ENCODE peak calls at places on chromosome 16, in six cellular contexts. W, N, M, Q, G and U are unnamed samples.

GRCh38 chr16:74625500-74626350 is 18.8 kb upstream of the GLG1 start:
- DNase-seq in W (no peak), N (no peak), M (no peak), Q (no peak), G (no peak), U (no peak)

GRCh38 chr16:87855852-87856715 is 13.2 kb downstream of the SLC7A5 start:
- DNase-seq in W (no peak), N (peak; percentile 56), M (peak; percentile 79), Q (no peak), G (peak; percentile 83), U (peak; percentile 75)

GRCh38 chr16:79307214-79307613 is 293.3 kb downstream of the MAF start:
- DNase-seq in W (no peak), N (no peak), M (no peak), Q (no peak), G (no peak), U (no peak)

GRCh38 chr16:52578007-52578828 is 31.3 kb upstream of the TOX3 start:
- DNase-seq in W (no peak), N (no peak), M (peak; percentile 61), Q (no peak), G (peak; percentile 82), U (no peak)

GRCh38 chr16:31033709-31034492 is 543 bp downstream of the STX4 start:
- DNase-seq in W (peak; percentile 97), N (peak; percentile 70), M (peak; percentile 82), Q (peak; percentile 43), G (peak; percentile 89), U (peak; percentile 98)

GRCh38 chr16:25523183-25523582 is 168.6 kb upstream of the HS3ST4 start:
- DNase-seq in W (no peak), N (no peak), M (no peak), Q (no peak), G (no peak), U (no peak)

GRCh38 chr16:10122546-10122945 is 59.7 kb downstream of the GRIN2A start:
- DNase-seq in W (peak; percentile 22), N (no peak), M (peak; percentile 14), Q (no peak), G (peak; percentile 15), U (peak; percentile 41)

GRCh38 chr16:31000671-31001382 is 9.6 kb downstream of the STX1B start:
- DNase-seq in W (no peak), N (no peak), M (no peak), Q (no peak), G (no peak), U (no peak)

GRCh38 chr16:50153648-50154368 is 702 bp downstream of the TENT4B start:
- DNase-seq in W (peak; percentile 47), N (no peak), M (no peak), Q (no peak), G (no peak), U (peak; percentile 69)

GRCh38 chr16:63841271-63841670 is 1280.6 kb downstream of the CDH11 start:
- DNase-seq in W (no peak), N (no peak), M (no peak), Q (no peak), G (no peak), U (no peak)

GRCh38 chr16:78515421-78515820 is 416.0 kb downstream of the WWOX start:
- DNase-seq in W (no peak), N (no peak), M (no peak), Q (no peak), G (no peak), U (no peak)

GRCh38 chr16:54923055-54923473 is 7.6 kb upstream of the IRX5 start:
- DNase-seq in W (no peak), N (no peak), M (no peak), Q (no peak), G (no peak), U (no peak)

GRCh38 chr16:86910821-86911220 is 332.5 kb downstream of the FOXL1 start:
- DNase-seq in W (no peak), N (no peak), M (no peak), Q (no peak), G (no peak), U (no peak)

GRCh38 chr16:84949776-84950436 is 61.4 kb downstream of the ZDHHC7 start:
- DNase-seq in W (no peak), N (no peak), M (no peak), Q (no peak), G (no peak), U (no peak)

GRCh38 chr16:79069118-79069517 is 531.4 kb downstream of the MAF start:
- DNase-seq in W (no peak), N (no peak), M (no peak), Q (no peak), G (no peak), U (no peak)

GRCh38 chr16:4172070-4172469 is 55.8 kb upstream of the ADCY9 start:
- DNase-seq in W (no peak), N (peak; percentile 86), M (no peak), Q (no peak), G (no peak), U (no peak)

GRCh38 chr16:48393843-48394703 is 8.9 kb upstream of the SIAH1 start:
- DNase-seq in W (peak; percentile 28), N (peak; percentile 88), M (no peak), Q (no peak), G (no peak), U (peak; percentile 67)

GRCh38 chr16:81445926-81446317 is 1.3 kb downstream of the CMIP start:
- DNase-seq in W (no peak), N (no peak), M (no peak), Q (no peak), G (no peak), U (no peak)

GRCh38 chr16:53053967-53054669 is 673 bp upstream of the CHD9 start:
- DNase-seq in W (peak; percentile 44), N (no peak), M (peak; percentile 46), Q (no peak), G (peak; percentile 26), U (peak; percentile 50)

GRCh38 chr16:47480410-47480809 is 19.3 kb downstream of the PHKB start:
- DNase-seq in W (no peak), N (no peak), M (no peak), Q (no peak), G (no peak), U (no peak)

GRCh38 chr16:64162613-64163375 is 959.1 kb downstream of the CDH11 start:
- DNase-seq in W (no peak), N (no peak), M (no peak), Q (no peak), G (no peak), U (no peak)

GRCh38 chr16:16083421-16084156 is 134.2 kb downstream of the ABCC1 start:
- DNase-seq in W (peak; percentile 59), N (peak; percentile 61), M (peak; percentile 85), Q (peak; percentile 18), G (peak; percentile 61), U (no peak)

GRCh38 chr16:57091200-57091989 is 988 bp upstream of the CPNE2 start:
- DNase-seq in W (no peak), N (peak; percentile 53), M (peak; percentile 65), Q (peak; percentile 32), G (peak; percentile 37), U (peak; percentile 64)
- TF ChIP-seq RAD21 in W (no peak), N (no peak), M (no peak), Q (no peak), G (no peak), U (no peak)

GRCh38 chr16:21684199-21684598 is 20.4 kb downstream of the OTOA start:
- DNase-seq in W (peak; percentile 50), N (no peak), M (peak; percentile 47), Q (peak; percentile 4), G (peak; percentile 50), U (peak; percentile 42)
- TF ChIP-seq RAD21 in W (no peak), N (no peak), M (no peak), Q (no peak), G (peak; percentile 11), U (no peak)

GRCh38 chr16:67429799-67430503 is 970 bp upstream of the HSD11B2 start:
- DNase-seq in W (no peak), N (no peak), M (no peak), Q (no peak), G (no peak), U (no peak)

GRCh38 chr16:67431077-67431804 is at the start of gene HSD11B2:
- DNase-seq in W (no peak), N (peak; percentile 45), M (peak; percentile 62), Q (peak; percentile 40), G (no peak), U (peak; percentile 93)

GRCh38 chr16:67431805-67432476 is 1.0 kb downstream of the HSD11B2 start:
- DNase-seq in W (no peak), N (no peak), M (no peak), Q (no peak), G (no peak), U (peak; percentile 51)

GRCh38 chr16:67429053-67429798 is 1.7 kb upstream of the HSD11B2 start:
- DNase-seq in W (no peak), N (no peak), M (no peak), Q (no peak), G (peak; percentile 79), U (no peak)

DNA sequence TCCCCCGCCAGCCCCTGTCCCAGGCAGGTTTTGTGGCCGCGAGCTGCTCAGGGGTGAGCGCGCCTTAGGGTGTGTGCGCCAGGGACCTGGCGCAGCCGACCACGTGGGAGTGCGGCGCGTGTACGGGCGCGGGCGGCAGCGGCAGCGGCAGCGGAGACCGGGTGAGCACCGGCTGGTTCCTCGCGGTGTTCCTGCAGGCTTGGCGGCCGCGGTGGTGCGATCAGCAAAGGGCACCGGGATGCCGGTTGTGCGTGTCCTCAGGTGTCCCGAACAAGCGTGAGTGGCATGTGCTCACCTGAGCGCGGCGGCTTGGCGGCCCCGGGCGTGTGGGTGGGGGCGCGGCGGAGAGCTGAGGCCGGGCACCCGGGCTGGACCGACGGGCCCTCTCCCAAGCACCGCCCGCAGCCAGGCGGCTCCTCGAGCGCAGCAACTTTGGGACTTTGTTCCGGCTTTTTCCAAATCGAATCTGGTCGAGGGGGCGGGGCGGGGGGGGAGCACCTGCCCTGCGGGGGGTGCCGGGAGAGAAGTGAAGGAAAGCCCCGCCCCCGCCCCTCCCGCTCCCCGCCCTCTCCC is 331 bp upstream of the HSD11B2 start:
- DNase-seq in W (peak; percentile 89), N (no peak), M (no peak), Q (no peak), G (peak; percentile 77), U (peak; percentile 68)
- TF ChIP-seq RAD21 in W (no peak), N (no peak), M (no peak), Q (no peak), G (peak; percentile 73), U (no peak)

DNA sequence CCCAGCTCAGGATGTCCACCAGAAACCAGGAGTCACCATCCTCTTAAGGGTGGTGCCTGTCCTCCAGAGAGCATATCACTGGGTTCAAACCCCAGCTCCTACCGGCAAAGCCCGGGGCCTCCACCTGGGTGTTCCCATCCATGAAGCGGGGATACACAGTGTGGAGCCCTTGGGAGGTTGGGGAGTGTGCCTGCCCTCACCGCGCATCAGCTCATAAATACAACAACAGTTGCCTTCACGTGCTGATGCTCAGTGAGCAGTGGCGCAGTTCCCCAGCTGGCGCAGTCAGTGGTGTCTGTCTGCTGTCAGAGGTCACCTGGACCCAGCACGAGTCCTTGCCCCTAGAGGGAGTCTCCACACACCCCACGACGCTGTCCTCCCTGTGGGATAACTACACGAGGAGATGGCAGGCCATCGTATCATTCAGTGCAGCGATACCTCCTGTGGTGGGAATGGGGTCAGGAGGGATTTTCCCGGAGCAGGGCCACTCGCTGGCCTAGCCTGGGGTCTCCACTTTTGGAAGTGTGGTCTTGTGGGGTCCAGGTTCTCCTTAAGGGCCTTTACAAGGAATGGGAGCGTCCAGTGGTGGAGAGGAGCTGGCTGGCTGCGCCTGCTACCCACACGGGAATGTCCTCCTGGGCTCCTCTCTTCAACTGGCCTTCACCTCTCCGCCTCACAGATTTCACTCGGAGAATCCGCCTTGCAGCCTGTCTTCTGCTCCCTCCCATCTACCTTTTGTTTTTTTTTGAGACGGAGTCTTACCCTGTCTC is 2.3 kb upstream of the ELOB start:
- DNase-seq in W (no peak), N (no peak), M (no peak), Q (no peak), G (no peak), U (no peak)
- TF ChIP-seq RAD21 in W (no peak), N (no peak), M (no peak), Q (no peak), G (no peak), U (no peak)